ENCODE peak calls at places on chromosome 14, in four cellular contexts. X is K562, F is GM12878, J is H1. K is an unnamed sample.

GRCh38 chr14:71475916-71476315 is 456.3 kb upstream of the RGS6 start:
- DNase-seq in X (no peak), F (no peak), J (no peak), K (no peak)

GRCh38 chr14:56248442-56248841 is 130.2 kb downstream of the PELI2 start:
- DNase-seq in X (no peak), F (no peak), J (no peak), K (no peak)

GRCh38 chr14:78202976-78203375 is 32.8 kb downstream of the NRXN3 start:
- DNase-seq in X (no peak), F (no peak), J (no peak), K (peak)

GRCh38 chr14:37246427-37246829 is 48.7 kb downstream of the MIPOL1 start:
- DNase-seq in X (peak), F (no peak), J (no peak), K (peak)

GRCh38 chr14:59534361-59534987 is 42.1 kb downstream of the CCDC175 start:
- DNase-seq in X (no peak), F (no peak), J (no peak), K (no peak)

GRCh38 chr14:54350196-54350595 is 46.6 kb upstream of the CDKN3 start:
- DNase-seq in X (no peak), F (no peak), J (no peak), K (no peak)

GRCh38 chr14:55877942-55878341 is 240.3 kb upstream of the PELI2 start:
- DNase-seq in X (no peak), F (no peak), J (no peak), K (no peak)

GRCh38 chr14:58717211-58717610 is 79.4 kb downstream of the DACT1 start:
- DNase-seq in X (no peak), F (no peak), J (no peak), K (no peak)

GRCh38 chr14:76091036-76091435 is 60.7 kb upstream of the GPATCH2L start:
- DNase-seq in X (peak), F (no peak), J (no peak), K (no peak)

GRCh38 chr14:58633831-58634230 is 3.9 kb upstream of the DACT1 start:
- DNase-seq in X (no peak), F (no peak), J (no peak), K (no peak)

GRCh38 chr14:74251546-74252030 is 12.3 kb downstream of the VSX2 start:
- DNase-seq in X (peak), F (peak), J (peak), K (peak)

DNA sequence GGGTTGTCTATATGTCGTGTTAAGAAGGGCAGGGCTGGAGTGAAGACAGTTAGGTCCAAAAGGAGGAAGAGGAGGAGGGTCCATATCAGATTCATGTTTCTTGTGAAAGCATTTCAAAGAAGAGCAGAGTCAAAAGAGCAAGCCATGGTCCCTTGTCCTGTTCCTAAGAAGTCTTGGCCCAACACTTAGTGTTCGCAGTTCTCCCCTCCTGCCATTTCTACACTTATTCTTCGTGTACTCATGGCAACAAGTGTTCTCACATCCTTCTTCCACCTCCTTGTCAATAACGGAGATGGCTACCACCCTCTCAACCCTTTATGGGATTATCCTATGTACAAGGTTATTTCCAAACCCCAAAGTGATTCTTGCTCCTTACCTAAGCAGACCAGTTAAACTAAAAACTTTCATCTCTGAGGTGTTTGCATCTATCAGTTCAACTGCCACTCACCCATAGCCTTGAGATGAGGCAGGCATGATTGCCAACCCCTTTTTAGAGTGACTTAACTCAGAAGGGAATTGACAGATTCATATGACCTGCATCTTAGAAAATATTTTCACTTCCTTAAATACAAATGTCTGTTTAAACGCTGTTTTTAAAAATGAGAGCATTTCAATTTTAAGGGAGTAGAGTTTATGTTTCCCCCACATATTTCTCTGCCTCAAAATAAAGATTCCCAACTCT is 19.8 kb upstream of the RNASE2 start:
- DNase-seq in X (no peak), F (no peak), J (no peak), K (no peak)
- TF ChIP-seq NRF1 in X (no peak), F (no peak), J (no peak), K (no peak)

GRCh38 chr14:101977311-101978071 is 13.1 kb downstream of the DYNC1H1 start:
- DNase-seq in X (no peak), F (no peak), J (no peak), K (no peak)

GRCh38 chr14:101982621-101983020 is 18.2 kb downstream of the DYNC1H1 start:
- DNase-seq in X (no peak), F (no peak), J (no peak), K (no peak)

GRCh38 chr14:101979666-101980065 is 15.3 kb downstream of the DYNC1H1 start:
- DNase-seq in X (no peak), F (no peak), J (no peak), K (no peak)

GRCh38 chr14:101980251-101980650 is 15.9 kb downstream of the DYNC1H1 start:
- DNase-seq in X (no peak), F (no peak), J (no peak), K (no peak)

DNA sequence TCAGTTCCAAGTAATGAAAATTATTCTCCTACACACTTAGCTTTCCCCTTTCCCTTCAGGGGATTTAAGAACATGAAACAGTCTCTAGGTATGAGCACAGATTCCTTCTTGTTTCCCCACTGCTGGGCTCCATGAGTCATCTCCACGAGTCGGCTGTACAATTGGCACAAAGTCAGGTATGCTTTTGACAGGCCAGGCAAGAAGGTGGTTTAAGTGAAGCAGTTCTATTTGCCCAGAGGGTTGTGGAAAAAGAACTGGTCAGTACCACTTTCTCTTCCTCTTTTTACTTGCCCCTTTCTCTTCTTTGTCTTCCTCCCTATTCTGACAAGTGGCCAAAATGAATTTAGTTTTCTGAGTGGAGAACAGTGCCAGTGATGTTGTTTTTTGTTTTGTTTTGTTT is 16.3 kb downstream of the DYNC1H1 start:
- DNase-seq in X (no peak), F (peak), J (no peak), K (no peak)
- TF ChIP-seq NRF1 in X (no peak), F (no peak), J (no peak), K (no peak)

GRCh38 chr14:62657376-62657775 is 387.9 kb downstream of the KCNH5 start:
- DNase-seq in X (no peak), F (no peak), J (no peak), K (no peak)

GRCh38 chr14:62667515-62667914 is 377.7 kb downstream of the KCNH5 start:
- DNase-seq in X (no peak), F (no peak), J (no peak), K (no peak)

GRCh38 chr14:62662811-62663477 is 382.3 kb downstream of the KCNH5 start:
- DNase-seq in X (no peak), F (no peak), J (no peak), K (no peak)

GRCh38 chr14:62661818-62662217 is 383.4 kb downstream of the KCNH5 start:
- DNase-seq in X (no peak), F (no peak), J (no peak), K (no peak)
- TF ChIP-seq NRF1 in X (no peak), F (no peak), J (no peak), K (no peak)

GRCh38 chr14:64807588-64807987 is 72.1 kb downstream of the SPTB start:
- DNase-seq in X (no peak), F (no peak), J (no peak), K (no peak)
- TF ChIP-seq NRF1 in X (no peak), F (no peak), J (no peak), K (no peak)

K was measured in SK-N-SH.